ENCODE peak calls at places on chromosomes 16 and 17, in four cellular contexts. P is HepG2, O is GM12878, U is K562. J is an unnamed sample.

GRCh38 chr17:27609606-27610303 is 21.2 kb upstream of the LGALS9 start:
- DNase-seq in P (peak), O (no peak), U (peak), J (no peak)

GRCh38 chr16:86218479-86219170 is 291.7 kb upstream of the FOXF1 start:
- DNase-seq in P (no peak), O (no peak), U (no peak), J (no peak)

GRCh38 chr17:70378005-70378404 is 208.7 kb downstream of the KCNJ2 start:
- DNase-seq in P (no peak), O (no peak), U (no peak), J (no peak)

GRCh38 chr17:70702683-70703255 is 533.4 kb downstream of the KCNJ2 start:
- DNase-seq in P (no peak), O (no peak), U (no peak), J (no peak)

GRCh38 chr17:21453144-21453982 is 77.2 kb downstream of the KCNJ12 start:
- DNase-seq in P (no peak), O (no peak), U (no peak), J (no peak)

GRCh38 chr17:75272848-75273184 is 1.8 kb upstream of the MIF4GD start:
- DNase-seq in P (no peak), O (no peak), U (peak), J (no peak)

GRCh38 chr17:38702900-38703741 is 2.0 kb upstream of the MLLT6 start:
- DNase-seq in P (no peak), O (no peak), U (no peak), J (no peak)

GRCh38 chr17:82577300-82577699 is 57.8 kb downstream of the FOXK2 start:
- DNase-seq in P (no peak), O (no peak), U (no peak), J (no peak)

GRCh38 chr17:75996665-75997590 is 3.7 kb upstream of the CDK3 start:
- DNase-seq in P (peak), O (peak), U (no peak), J (peak)

GRCh38 chr16:19068237-19068815 is 912 bp downstream of the COQ7 start:
- DNase-seq in P (no peak), O (no peak), U (no peak), J (no peak)

GRCh38 chr16:11208916-11209665 is 46.9 kb downstream of the SOCS1 start:
- DNase-seq in P (no peak), O (peak), U (no peak), J (no peak)

GRCh38 chr17:75827291-75828050 is 16.7 kb downstream of the UNC13D start:
- DNase-seq in P (peak), O (no peak), U (peak), J (peak)

GRCh38 chr17:81277421-81277820 is 17.7 kb downstream of the SLC38A10 start:
- DNase-seq in P (no peak), O (no peak), U (no peak), J (no peak)

GRCh38 chr17:21359483-21359840 is 16.7 kb upstream of the KCNJ12 start:
- DNase-seq in P (no peak), O (no peak), U (no peak), J (no peak)

GRCh38 chr16:57889522-57889921 is 81.4 kb downstream of the CNGB1 start:
- DNase-seq in P (no peak), O (no peak), U (no peak), J (no peak)

GRCh38 chr17:13885550-13885949 is 183.8 kb upstream of the COX10 start:
- DNase-seq in P (no peak), O (no peak), U (no peak), J (no peak)

GRCh38 chr16:48609453-48610023 is 442 bp downstream of the N4BP1 start:
- DNase-seq in P (no peak), O (no peak), U (peak), J (no peak)

GRCh38 chr17:53227514-53227913 is 595.2 kb upstream of the KIF2B start:
- DNase-seq in P (no peak), O (no peak), U (no peak), J (no peak)

GRCh38 chr17:3043737-3044365 is 19.6 kb downstream of the OR1D5 start:
- DNase-seq in P (peak), O (no peak), U (peak), J (no peak)

GRCh38 chr17:63450551-63450950 is 4.4 kb upstream of the CYB561 start:
- DNase-seq in P (no peak), O (no peak), U (no peak), J (no peak)

GRCh38 chr17:79458356-79458755 is 152.5 kb downstream of the RBFOX3 start:
- DNase-seq in P (no peak), O (no peak), U (no peak), J (no peak)

GRCh38 chr17:38724337-38724988 is 5.7 kb upstream of the CISD3 start:
- DNase-seq in P (no peak), O (no peak), U (no peak), J (no peak)

GRCh38 chr16:88449267-88449561 is 3.9 kb upstream of the ZFPM1 start:
- DNase-seq in P (no peak), O (no peak), U (no peak), J (no peak)

GRCh38 chr17:79562806-79563141 is 48.1 kb downstream of the RBFOX3 start:
- DNase-seq in P (no peak), O (no peak), U (no peak), J (no peak)

GRCh38 chr16:75273054-75273925 is 21.9 kb upstream of the BCAR1 start:
- DNase-seq in P (no peak), O (no peak), U (no peak), J (no peak)

GRCh38 chr16:27238016-27238587 is 30.5 kb downstream of the NSMCE1 start:
- DNase-seq in P (no peak), O (no peak), U (peak), J (no peak)

GRCh38 chr17:72576289-72576759 is 455.5 kb downstream of the SOX9 start:
- DNase-seq in P (peak), O (no peak), U (no peak), J (no peak)

GRCh38 chr17:5042152-5043022 is 7.2 kb upstream of the SLC52A1 start:
- DNase-seq in P (no peak), O (no peak), U (peak), J (no peak)

GRCh38 chr17:73393962-73394361 is 82.2 kb upstream of the CDC42EP4 start:
- DNase-seq in P (peak), O (no peak), U (peak), J (no peak)

GRCh38 chr17:75814900-75815373 is 29.3 kb downstream of the UNC13D start:
- DNase-seq in P (no peak), O (no peak), U (no peak), J (no peak)

GRCh38 chr17:43880420-43880991 is 26.8 kb downstream of the MPP2 start:
- DNase-seq in P (peak), O (no peak), U (peak), J (peak)

GRCh38 chr16:12323007-12323699 is 346.6 kb downstream of the SNX29 start:
- DNase-seq in P (no peak), O (peak), U (no peak), J (no peak)

GRCh38 chr16:78629173-78629572 is 529.7 kb downstream of the WWOX start:
- DNase-seq in P (no peak), O (no peak), U (no peak), J (no peak)

GRCh38 chr17:66481259-66481658 is 178.8 kb downstream of the PRKCA start:
- DNase-seq in P (no peak), O (no peak), U (no peak), J (no peak)

GRCh38 chr17:21194210-21194609 is 19.8 kb downstream of the TMEM11 start:
- DNase-seq in P (no peak), O (no peak), U (no peak), J (no peak)

GRCh38 chr17:41530062-41531048 is 2.2 kb upstream of the KRT19 start:
- DNase-seq in P (peak), O (no peak), U (peak), J (no peak)

GRCh38 chr16:67260426-67261063 is 11.8 kb downstream of the SLC9A5 start:
- DNase-seq in P (peak), O (no peak), U (peak), J (peak)

GRCh38 chr17:31202968-31203367 is 94.1 kb downstream of the OMG start:
- DNase-seq in P (no peak), O (no peak), U (no peak), J (no peak)

GRCh38 chr17:31195305-31195704 is 100.5 kb downstream of the NF1 start:
- DNase-seq in P (no peak), O (no peak), U (no peak), J (no peak)

GRCh38 chr17:31200287-31200686 is 96.8 kb downstream of the OMG start:
- DNase-seq in P (no peak), O (no peak), U (no peak), J (no peak)

GRCh38 chr17:31197991-31198390 is 99.0 kb downstream of the OMG start:
- DNase-seq in P (no peak), O (no peak), U (no peak), J (no peak)
- TF ChIP-seq TAF1 in P (no peak), O (no peak), U (no peak), J (no peak)

GRCh38 chr17:48609754-48610281 is 999 bp downstream of the HOXB7 start:
- DNase-seq in P (no peak), O (no peak), U (peak), J (no peak)

GRCh38 chr17:48611213-48611612 is 396 bp upstream of the HOXB7 start:
- DNase-seq in P (no peak), O (no peak), U (no peak), J (no peak)

GRCh38 chr17:48611681-48612455 is 1.1 kb upstream of the HOXB7 start:
- DNase-seq in P (no peak), O (no peak), U (no peak), J (no peak)

GRCh38 chr17:48608921-48609505 is 1.8 kb downstream of the HOXB7 start:
- DNase-seq in P (no peak), O (no peak), U (no peak), J (no peak)

DNA sequence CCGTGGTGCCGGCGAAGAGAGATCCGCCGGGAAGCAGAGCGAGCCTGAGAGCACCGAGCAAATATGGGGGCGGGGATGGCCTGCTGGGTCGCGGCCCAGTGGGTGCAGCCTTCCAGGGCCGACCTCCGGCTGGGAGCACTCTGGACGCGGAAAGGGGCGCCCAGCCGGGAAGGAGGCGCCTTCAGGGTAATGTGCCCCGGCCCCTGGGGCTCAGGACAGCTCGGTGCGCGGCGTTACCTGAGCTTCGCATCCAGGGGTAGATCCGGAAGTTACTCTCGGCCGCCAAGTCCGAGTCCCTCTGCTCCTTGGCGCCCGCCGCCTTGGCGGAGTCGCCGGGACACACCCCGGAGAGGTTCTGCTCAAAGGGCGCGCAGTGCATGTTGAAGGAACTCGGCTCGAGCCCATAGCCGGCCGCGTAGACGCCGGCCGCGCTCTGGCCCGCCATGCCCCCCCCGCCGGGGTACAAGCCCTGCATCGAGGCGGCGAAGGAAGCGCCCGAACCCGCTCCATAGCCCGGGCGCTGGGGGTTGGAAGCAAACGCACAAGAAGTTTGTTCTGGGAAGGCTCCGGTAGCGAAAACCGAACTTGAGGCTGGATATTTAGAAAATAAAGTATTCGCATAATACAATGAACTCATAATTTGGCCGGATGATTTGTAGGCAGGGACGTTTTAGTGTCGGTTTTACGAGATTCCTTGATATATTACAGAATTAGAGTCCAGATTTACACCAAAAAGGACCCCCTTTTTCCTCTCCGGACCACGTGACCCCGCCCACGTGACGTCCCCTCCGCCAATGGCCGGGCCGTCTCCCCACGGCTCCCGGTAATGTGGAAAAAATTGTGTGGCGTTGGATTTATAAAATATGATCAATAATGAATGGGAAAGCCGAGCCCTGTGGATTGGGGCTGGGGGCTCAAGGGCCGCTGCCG is at the start of gene HOXB7:
- DNase-seq in P (no peak), O (no peak), U (peak), J (no peak)
- TF ChIP-seq POLR2A in P (no peak), O (peak), U (peak), J (no peak)

GRCh38 chr17:49850772-49851386 is 3.0 kb upstream of the TAC4 start:
- DNase-seq in P (no peak), O (no peak), U (no peak), J (no peak)
- TF ChIP-seq POLR2AphosphoS5 in P (no peak), O (no peak), U (no peak), J (no peak)

DNA sequence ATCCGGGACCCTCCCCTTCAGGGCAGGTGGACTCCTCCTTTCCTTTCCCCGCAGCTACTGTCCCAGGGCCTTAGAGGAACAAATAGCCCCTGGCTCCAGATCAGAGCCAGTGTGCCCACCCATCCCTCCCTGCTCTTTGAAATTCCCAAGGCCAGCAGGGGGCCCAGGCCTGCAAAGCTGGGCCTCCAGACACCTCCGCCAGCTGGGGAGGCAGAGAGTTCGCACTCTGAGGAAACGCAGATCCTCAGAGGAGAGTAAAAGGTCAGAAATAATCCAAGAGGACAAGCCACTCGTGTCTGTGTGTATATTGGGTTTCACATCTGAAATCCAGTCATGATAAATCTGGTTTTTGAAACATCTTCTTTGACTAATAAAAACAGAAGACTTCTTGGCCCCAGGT is 44.7 kb upstream of the TBX2 start:
- DNase-seq in P (no peak), O (no peak), U (no peak), J (no peak)
- TF ChIP-seq TAF1 in P (no peak), O (no peak), U (no peak), J (no peak)

GRCh38 chr17:50889528-50890118 is 23.5 kb upstream of the TOB1 start:
- DNase-seq in P (peak), O (no peak), U (no peak), J (no peak)
- TF ChIP-seq POLR2A in P (no peak), O (no peak), U (no peak), J (no peak)

GRCh38 chr17:48592097-48592496 is 1.5 kb downstream of the HOXB5 start:
- DNase-seq in P (no peak), O (no peak), U (no peak), J (no peak)
- TF ChIP-seq POLR2AphosphoS5 in P (no peak), O (no peak), U (no peak), J (no peak)

GRCh38 chr17:37180371-37180770 is 195.4 kb upstream of the C17orf78 start:
- DNase-seq in P (no peak), O (no peak), U (no peak), J (no peak)

GRCh38 chr17:37179893-37180292 is 195.9 kb upstream of the C17orf78 start:
- DNase-seq in P (no peak), O (no peak), U (no peak), J (no peak)

GRCh38 chr17:37188157-37188556 is 187.6 kb upstream of the C17orf78 start:
- DNase-seq in P (no peak), O (no peak), U (no peak), J (no peak)

GRCh38 chr17:37187262-37187661 is 188.5 kb upstream of the C17orf78 start:
- DNase-seq in P (no peak), O (no peak), U (no peak), J (no peak)

GRCh38 chr17:37182786-37183185 is 193.0 kb upstream of the C17orf78 start:
- DNase-seq in P (no peak), O (no peak), U (no peak), J (no peak)
- TF ChIP-seq TAF1 in P (no peak), O (no peak), U (no peak), J (no peak)

DNA sequence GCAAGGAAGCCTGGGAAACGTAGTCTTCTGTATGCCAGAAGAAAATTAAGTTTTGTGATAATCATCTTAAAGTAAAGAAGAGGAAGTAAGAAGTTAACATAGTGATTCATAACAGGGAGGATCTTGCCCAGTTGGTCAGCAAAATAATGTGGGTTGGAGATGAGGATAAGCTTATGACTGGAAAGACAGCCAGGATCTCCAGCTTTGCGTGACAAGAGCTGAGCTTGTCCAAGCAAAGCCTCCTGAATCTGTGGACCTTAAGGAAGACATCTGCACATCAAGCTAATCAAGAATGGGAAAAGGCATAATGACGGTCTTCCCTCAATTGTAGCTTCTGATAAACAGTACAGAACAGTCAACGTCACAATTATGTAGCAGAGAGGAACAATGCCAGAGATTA is 744.7 kb upstream of the GOT2 start:
- DNase-seq in P (no peak), O (no peak), U (no peak), J (no peak)
- TF ChIP-seq POLR2A in P (no peak), O (no peak), U (no peak), J (no peak)

J was measured in GM12891.